ENCODE peak calls at places on chromosomes 2 and 18, in six cellular contexts. M is NCI-H1417 treated with DMSO at 0.1 percent for 48 hours; A is activated CD4-positive, alpha-beta T cell treated with anti-CD3 and anti-CD28 coated beads, Interleukin-2, amount 10 ng/mL, durations not matched to agents 7 days and 5 days; E is CD4-positive, alpha-beta T cell; G is tibial artery; F is stimulated activated CD4-positive, alpha-beta T cell treated with anti-CD3 and anti-CD28 coated beads, Interleukin-12 subunit alpha, Interleukin-12 subunit beta, amount 100 ng/mL, for 48 hours. K is an unnamed sample.

GRCh38 chr2:193808877-193809276 is 1614.1 kb upstream of the TMEFF2 start:
- DNase-seq in M (no peak), A (no peak), E (no peak), G (no peak), F (no peak), K (no peak)

GRCh38 chr2:220051716-220052115 is 424.3 kb downstream of the SLC4A3 start:
- DNase-seq in M (no peak), A (no peak), E (no peak), G (no peak), F (no peak), K (no peak)

GRCh38 chr2:219123356-219124143 is 37.1 kb downstream of the NHEJ1 start:
- DNase-seq in M (no peak), A (no peak), E (no peak), G (no peak), F (no peak), K (no peak)

GRCh38 chr2:223100061-223100511 is 48.1 kb downstream of the KCNE4 start:
- DNase-seq in M (no peak), A (no peak), E (no peak), G (peak; percentile 81), F (no peak), K (no peak)

GRCh38 chr2:203858176-203858575 is 9.4 kb upstream of the CTLA4 start:
- DNase-seq in M (no peak), A (peak; percentile 26), E (no peak), G (no peak), F (no peak), K (no peak)

GRCh38 chr18:79123948-79124347 is 54.8 kb downstream of the ATP9B start:
- DNase-seq in M (no peak), A (no peak), E (no peak), G (no peak), F (no peak), K (no peak)

GRCh38 chr2:220279372-220279771 is 651.9 kb downstream of the SLC4A3 start:
- DNase-seq in M (no peak), A (no peak), E (no peak), G (no peak), F (no peak), K (no peak)

GRCh38 chr2:170817999-170818293 is 1.3 kb downstream of the GAD1 start:
- DNase-seq in M (no peak), A (no peak), E (no peak), G (no peak), F (no peak), K (no peak)

GRCh38 chr2:10375570-10376266 is 72.4 kb downstream of the ODC1 start:
- DNase-seq in M (peak; percentile 57), A (no peak), E (no peak), G (no peak), F (no peak), K (no peak)

K was measured in tibial nerve.